ENCODE peak calls at places on chromosomes 12 and 14, in eight cellular contexts. One of them, this sample, is unnamed.

GRCh38 chr14:67435603-67436002 is 23.6 kb upstream of the PLEK2 start:
- ATAC-seq in aorta: no peak
- ATAC-seq in naive thymus-derived CD4-positive, alpha-beta T cell: no peak
- ATAC-seq in HCT116: no peak
- ATAC-seq in GM12878: no peak
- ATAC-seq in A549: no peak
- ATAC-seq in upper lobe of left lung: no peak
- ATAC-seq in pancreas: no peak
- ATAC-seq in this sample: no peak

GRCh38 chr12:120032242-120032641 is 43.2 kb downstream of the BICDL1 start:
- ATAC-seq in naive thymus-derived CD4-positive, alpha-beta T cell: no peak
- ATAC-seq in GM12878: no peak
- ATAC-seq in upper lobe of left lung: no peak
- ATAC-seq in HCT116: no peak
- ATAC-seq in A549: no peak
- ATAC-seq in pancreas: no peak
- ATAC-seq in aorta: no peak
- ATAC-seq in this sample: no peak

GRCh38 chr14:54501423-54501822 is 8.3 kb upstream of the CGRRF1 start:
- ATAC-seq in A549: no peak
- ATAC-seq in upper lobe of left lung: peak
- ATAC-seq in pancreas: peak
- ATAC-seq in naive thymus-derived CD4-positive, alpha-beta T cell: no peak
- ATAC-seq in aorta: no peak
- ATAC-seq in GM12878: no peak
- ATAC-seq in HCT116: no peak
- ATAC-seq in this sample: no peak

GRCh38 chr12:46259713-46260112 is 9.1 kb downstream of the SLC38A1 start:
- ATAC-seq in GM12878: peak
- ATAC-seq in upper lobe of left lung: no peak
- ATAC-seq in A549: no peak
- ATAC-seq in naive thymus-derived CD4-positive, alpha-beta T cell: no peak
- ATAC-seq in pancreas: no peak
- ATAC-seq in aorta: no peak
- ATAC-seq in HCT116: no peak
- ATAC-seq in this sample: no peak

GRCh38 chr12:74563927-74564326 is 26.3 kb downstream of the ATXN7L3B start:
- ATAC-seq in pancreas: no peak
- ATAC-seq in A549: no peak
- ATAC-seq in GM12878: no peak
- ATAC-seq in HCT116: no peak
- ATAC-seq in naive thymus-derived CD4-positive, alpha-beta T cell: no peak
- ATAC-seq in aorta: no peak
- ATAC-seq in upper lobe of left lung: no peak
- ATAC-seq in this sample: no peak

GRCh38 chr12:40202095-40203059 is 22.4 kb upstream of the LRRK2 start:
- ATAC-seq in HCT116: no peak
- ATAC-seq in A549: no peak
- ATAC-seq in aorta: no peak
- ATAC-seq in naive thymus-derived CD4-positive, alpha-beta T cell: no peak
- ATAC-seq in upper lobe of left lung: no peak
- ATAC-seq in pancreas: no peak
- ATAC-seq in GM12878: peak
- ATAC-seq in this sample: no peak

GRCh38 chr12:30548203-30548602 is 147.5 kb downstream of the IPO8 start:
- ATAC-seq in A549: no peak
- ATAC-seq in upper lobe of left lung: no peak
- ATAC-seq in aorta: no peak
- ATAC-seq in naive thymus-derived CD4-positive, alpha-beta T cell: no peak
- ATAC-seq in pancreas: peak
- ATAC-seq in GM12878: no peak
- ATAC-seq in HCT116: no peak
- ATAC-seq in this sample: no peak

GRCh38 chr12:123126294-123127144 is 24.4 kb downstream of the PITPNM2 start:
- ATAC-seq in upper lobe of left lung: peak
- ATAC-seq in HCT116: peak
- ATAC-seq in GM12878: no peak
- ATAC-seq in A549: peak
- ATAC-seq in naive thymus-derived CD4-positive, alpha-beta T cell: no peak
- ATAC-seq in aorta: peak
- ATAC-seq in pancreas: peak
- ATAC-seq in this sample: peak

GRCh38 chr14:35079742-35080141 is 33.7 kb downstream of the FAM177A1 start:
- ATAC-seq in GM12878: no peak
- ATAC-seq in HCT116: no peak
- ATAC-seq in upper lobe of left lung: peak
- ATAC-seq in aorta: no peak
- ATAC-seq in pancreas: no peak
- ATAC-seq in A549: no peak
- ATAC-seq in naive thymus-derived CD4-positive, alpha-beta T cell: no peak
- ATAC-seq in this sample: no peak

GRCh38 chr12:116381240-116381743 is 103.8 kb upstream of the MED13L start:
- ATAC-seq in A549: no peak
- ATAC-seq in naive thymus-derived CD4-positive, alpha-beta T cell: no peak
- ATAC-seq in pancreas: no peak
- ATAC-seq in GM12878: no peak
- ATAC-seq in upper lobe of left lung: no peak
- ATAC-seq in HCT116: no peak
- ATAC-seq in aorta: no peak
- ATAC-seq in this sample: no peak

GRCh38 chr12:121805800-121806555 is 2.2 kb downstream of the SETD1B start:
- ATAC-seq in upper lobe of left lung: no peak
- ATAC-seq in aorta: no peak
- ATAC-seq in A549: peak
- ATAC-seq in pancreas: no peak
- ATAC-seq in naive thymus-derived CD4-positive, alpha-beta T cell: peak
- ATAC-seq in HCT116: no peak
- ATAC-seq in GM12878: peak
- ATAC-seq in this sample: no peak

GRCh38 chr12:52698634-52699340 is 4.5 kb downstream of the KRT77 start:
- ATAC-seq in naive thymus-derived CD4-positive, alpha-beta T cell: no peak
- ATAC-seq in HCT116: no peak
- ATAC-seq in upper lobe of left lung: no peak
- ATAC-seq in pancreas: peak
- ATAC-seq in A549: no peak
- ATAC-seq in GM12878: no peak
- ATAC-seq in aorta: no peak
- ATAC-seq in this sample: no peak

GRCh38 chr14:69439516-69440270 is 41.2 kb downstream of the SLC39A9 start:
- ATAC-seq in aorta: no peak
- ATAC-seq in A549: no peak
- ATAC-seq in upper lobe of left lung: no peak
- ATAC-seq in naive thymus-derived CD4-positive, alpha-beta T cell: no peak
- ATAC-seq in GM12878: no peak
- ATAC-seq in HCT116: no peak
- ATAC-seq in pancreas: no peak
- ATAC-seq in this sample: no peak

GRCh38 chr12:8771072-8771471 is 51.3 kb upstream of the A2ML1 start:
- ATAC-seq in pancreas: no peak
- ATAC-seq in HCT116: no peak
- ATAC-seq in A549: no peak
- ATAC-seq in aorta: no peak
- ATAC-seq in GM12878: no peak
- ATAC-seq in upper lobe of left lung: no peak
- ATAC-seq in naive thymus-derived CD4-positive, alpha-beta T cell: no peak
- ATAC-seq in this sample: no peak

GRCh38 chr14:31428011-31428410 is 7.7 kb upstream of the HEATR5A start:
- ATAC-seq in pancreas: no peak
- ATAC-seq in GM12878: no peak
- ATAC-seq in aorta: no peak
- ATAC-seq in HCT116: no peak
- ATAC-seq in A549: no peak
- ATAC-seq in naive thymus-derived CD4-positive, alpha-beta T cell: no peak
- ATAC-seq in upper lobe of left lung: no peak
- ATAC-seq in this sample: no peak

GRCh38 chr14:100070310-100070709 is 5.1 kb downstream of the EVL start:
- ATAC-seq in naive thymus-derived CD4-positive, alpha-beta T cell: peak
- ATAC-seq in upper lobe of left lung: no peak
- ATAC-seq in aorta: no peak
- ATAC-seq in A549: no peak
- ATAC-seq in HCT116: no peak
- ATAC-seq in GM12878: no peak
- ATAC-seq in pancreas: no peak
- ATAC-seq in this sample: no peak

GRCh38 chr12:48750769-48751356 is 34.4 kb upstream of the CCNT1 start:
- ATAC-seq in naive thymus-derived CD4-positive, alpha-beta T cell: no peak
- ATAC-seq in aorta: no peak
- ATAC-seq in HCT116: no peak
- ATAC-seq in GM12878: no peak
- ATAC-seq in upper lobe of left lung: no peak
- ATAC-seq in A549: no peak
- ATAC-seq in pancreas: no peak
- ATAC-seq in this sample: no peak

GRCh38 chr12:91985002-91985767 is 160.5 kb downstream of the BTG1 start:
- ATAC-seq in pancreas: no peak
- ATAC-seq in A549: no peak
- ATAC-seq in HCT116: no peak
- ATAC-seq in GM12878: no peak
- ATAC-seq in upper lobe of left lung: no peak
- ATAC-seq in aorta: no peak
- ATAC-seq in naive thymus-derived CD4-positive, alpha-beta T cell: peak
- ATAC-seq in this sample: no peak

GRCh38 chr12:120950807-120951206 is 27.5 kb upstream of the HNF1A start:
- ATAC-seq in HCT116: no peak
- ATAC-seq in pancreas: no peak
- ATAC-seq in aorta: no peak
- ATAC-seq in GM12878: no peak
- ATAC-seq in A549: no peak
- ATAC-seq in upper lobe of left lung: no peak
- ATAC-seq in naive thymus-derived CD4-positive, alpha-beta T cell: no peak
- ATAC-seq in this sample: no peak

GRCh38 chr12:123027726-123028445 is 47.4 kb downstream of the ARL6IP4 start:
- ATAC-seq in GM12878: no peak
- ATAC-seq in aorta: no peak
- ATAC-seq in naive thymus-derived CD4-positive, alpha-beta T cell: no peak
- ATAC-seq in HCT116: no peak
- ATAC-seq in A549: no peak
- ATAC-seq in pancreas: no peak
- ATAC-seq in upper lobe of left lung: no peak
- ATAC-seq in this sample: no peak

GRCh38 chr14:33165926-33166289 is 227.2 kb downstream of the NPAS3 start:
- ATAC-seq in naive thymus-derived CD4-positive, alpha-beta T cell: no peak
- ATAC-seq in A549: no peak
- ATAC-seq in aorta: no peak
- ATAC-seq in HCT116: no peak
- ATAC-seq in pancreas: no peak
- ATAC-seq in GM12878: no peak
- ATAC-seq in upper lobe of left lung: no peak
- ATAC-seq in this sample: no peak

GRCh38 chr14:34741840-34742239 is 27.4 kb upstream of the CFL2 start:
- ATAC-seq in GM12878: no peak
- ATAC-seq in naive thymus-derived CD4-positive, alpha-beta T cell: peak
- ATAC-seq in HCT116: no peak
- ATAC-seq in A549: no peak
- ATAC-seq in pancreas: no peak
- ATAC-seq in upper lobe of left lung: no peak
- ATAC-seq in aorta: no peak
- ATAC-seq in this sample: no peak

GRCh38 chr14:99593971-99594841 is 9.8 kb downstream of the CCDC85C start:
- ATAC-seq in GM12878: no peak
- ATAC-seq in naive thymus-derived CD4-positive, alpha-beta T cell: no peak
- ATAC-seq in A549: no peak
- ATAC-seq in HCT116: no peak
- ATAC-seq in aorta: no peak
- ATAC-seq in upper lobe of left lung: no peak
- ATAC-seq in pancreas: no peak
- ATAC-seq in this sample: no peak

GRCh38 chr14:27427796-27428195 is 830.0 kb upstream of the NOVA1 start:
- ATAC-seq in HCT116: no peak
- ATAC-seq in upper lobe of left lung: no peak
- ATAC-seq in naive thymus-derived CD4-positive, alpha-beta T cell: no peak
- ATAC-seq in aorta: no peak
- ATAC-seq in A549: peak
- ATAC-seq in pancreas: no peak
- ATAC-seq in GM12878: no peak
- ATAC-seq in this sample: no peak

DNA sequence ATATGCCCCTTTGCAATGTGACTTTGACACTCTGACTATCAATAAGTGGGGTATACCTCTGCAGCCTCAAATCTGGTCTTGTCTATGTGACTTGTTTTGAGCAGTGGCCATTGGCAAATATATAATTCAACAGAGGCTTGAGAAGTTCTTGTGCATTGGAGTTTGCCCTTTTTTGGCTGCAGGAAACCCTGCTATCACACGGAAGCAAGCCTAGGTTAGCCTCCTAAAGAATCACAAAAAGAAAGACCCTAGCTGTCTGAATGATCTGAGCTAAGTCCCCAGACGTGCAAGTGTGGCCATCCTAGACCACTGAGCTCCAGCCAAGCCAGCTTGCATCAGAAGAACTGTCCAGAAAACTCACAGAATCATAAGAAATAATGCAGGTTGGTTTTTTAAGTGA is 31.8 kb upstream of the PARP11 start:
- ATAC-seq in naive thymus-derived CD4-positive, alpha-beta T cell: no peak
- ATAC-seq in A549: no peak
- ATAC-seq in GM12878: no peak
- ATAC-seq in pancreas: no peak
- ATAC-seq in HCT116: no peak
- ATAC-seq in aorta: no peak
- ATAC-seq in upper lobe of left lung: no peak
- ATAC-seq in this sample: no peak
- H3K4me3 ChIP-seq in naive thymus-derived CD4-positive, alpha-beta T cell: peak
- H3K4me3 ChIP-seq in A549: no peak
- H3K4me3 ChIP-seq in GM12878: no peak
- H3K4me3 ChIP-seq in pancreas: no peak
- H3K4me3 ChIP-seq in HCT116: no peak
- H3K4me3 ChIP-seq in aorta: no peak
- H3K4me3 ChIP-seq in upper lobe of left lung: no peak
- H3K4me3 ChIP-seq in this sample: no peak

GRCh38 chr14:52342849-52343606 is 28.9 kb downstream of the PTGER2 start:
- ATAC-seq in pancreas: no peak
- ATAC-seq in aorta: no peak
- ATAC-seq in upper lobe of left lung: no peak
- ATAC-seq in naive thymus-derived CD4-positive, alpha-beta T cell: no peak
- ATAC-seq in HCT116: peak
- ATAC-seq in GM12878: no peak
- ATAC-seq in A549: peak
- ATAC-seq in this sample: no peak
- H3K27ac ChIP-seq in pancreas: no peak
- H3K27ac ChIP-seq in aorta: no peak
- H3K27ac ChIP-seq in upper lobe of left lung: no peak
- H3K27ac ChIP-seq in naive thymus-derived CD4-positive, alpha-beta T cell: no peak
- H3K27ac ChIP-seq in HCT116: no peak
- H3K27ac ChIP-seq in GM12878: no peak
- H3K27ac ChIP-seq in A549: peak
- H3K27ac ChIP-seq in this sample: no peak

GRCh38 chr14:22526744-22527143 is 62.3 kb downstream of the DAD1 start:
- ATAC-seq in pancreas: no peak
- ATAC-seq in naive thymus-derived CD4-positive, alpha-beta T cell: no peak
- ATAC-seq in GM12878: no peak
- ATAC-seq in aorta: no peak
- ATAC-seq in A549: no peak
- ATAC-seq in upper lobe of left lung: no peak
- ATAC-seq in HCT116: no peak
- ATAC-seq in this sample: no peak
- H3K4me3 ChIP-seq in pancreas: no peak
- H3K4me3 ChIP-seq in naive thymus-derived CD4-positive, alpha-beta T cell: peak
- H3K4me3 ChIP-seq in GM12878: no peak
- H3K4me3 ChIP-seq in aorta: no peak
- H3K4me3 ChIP-seq in A549: no peak
- H3K4me3 ChIP-seq in upper lobe of left lung: no peak
- H3K4me3 ChIP-seq in HCT116: no peak
- H3K4me3 ChIP-seq in this sample: no peak

GRCh38 chr14:95185452-95186392 is 28.4 kb upstream of the DICER1 start:
- ATAC-seq in naive thymus-derived CD4-positive, alpha-beta T cell: peak
- ATAC-seq in A549: no peak
- ATAC-seq in GM12878: no peak
- ATAC-seq in pancreas: peak
- ATAC-seq in upper lobe of left lung: peak
- ATAC-seq in HCT116: no peak
- ATAC-seq in aorta: peak
- ATAC-seq in this sample: peak
- H3K27ac ChIP-seq in naive thymus-derived CD4-positive, alpha-beta T cell: no peak
- H3K27ac ChIP-seq in A549: no peak
- H3K27ac ChIP-seq in GM12878: no peak
- H3K27ac ChIP-seq in pancreas: peak
- H3K27ac ChIP-seq in upper lobe of left lung: peak
- H3K27ac ChIP-seq in HCT116: no peak
- H3K27ac ChIP-seq in aorta: no peak
- H3K27ac ChIP-seq in this sample: peak